ENCODE peak calls at places on chromosomes 4 and X, in seven cellular contexts. One of them, this sample, is unnamed.

GRCh38 chr4:2878346-2878745 is 34.7 kb downstream of the ADD1 start:
- DNase-seq in left kidney: no peak
- DNase-seq in HEK293T: no peak
- DNase-seq in GM20000: no peak
- DNase-seq in vagina: no peak
- DNase-seq in HFFc6: no peak
- DNase-seq in astrocyte of the spinal cord: no peak
- DNase-seq in this sample: no peak

GRCh38 chr4:124939908-124940307 is 227.4 kb upstream of the ANKRD50 start:
- DNase-seq in left kidney: no peak
- DNase-seq in HEK293T: no peak
- DNase-seq in GM20000: no peak
- DNase-seq in vagina: no peak
- DNase-seq in HFFc6: no peak
- DNase-seq in astrocyte of the spinal cord: no peak
- DNase-seq in this sample: no peak

GRCh38 chr4:1294891-1295290 is 5.2 kb downstream of the MAEA start:
- DNase-seq in left kidney: no peak
- DNase-seq in HEK293T: no peak
- DNase-seq in GM20000: peak; percentile 16
- DNase-seq in vagina: no peak
- DNase-seq in HFFc6: no peak
- DNase-seq in astrocyte of the spinal cord: no peak
- DNase-seq in this sample: no peak

GRCh38 chr4:27094785-27095184 is 234.1 kb downstream of the STIM2 start:
- DNase-seq in left kidney: no peak
- DNase-seq in HEK293T: no peak
- DNase-seq in GM20000: no peak
- DNase-seq in vagina: no peak
- DNase-seq in HFFc6: no peak
- DNase-seq in astrocyte of the spinal cord: no peak
- DNase-seq in this sample: no peak

GRCh38 chrX:72269671-72270251 is 7.3 kb downstream of the RPS4X start:
- DNase-seq in left kidney: no peak
- DNase-seq in HEK293T: no peak
- DNase-seq in GM20000: no peak
- DNase-seq in vagina: no peak
- DNase-seq in HFFc6: peak; percentile 67
- DNase-seq in astrocyte of the spinal cord: peak; percentile 79
- DNase-seq in this sample: no peak

GRCh38 chr4:74173321-74173720 is 15.4 kb downstream of the MTHFD2L start:
- DNase-seq in left kidney: no peak
- DNase-seq in HEK293T: no peak
- DNase-seq in GM20000: no peak
- DNase-seq in vagina: no peak
- DNase-seq in HFFc6: no peak
- DNase-seq in astrocyte of the spinal cord: no peak
- DNase-seq in this sample: no peak

GRCh38 chr4:106806158-106806797 is 229.8 kb downstream of the DKK2 start:
- DNase-seq in left kidney: no peak
- DNase-seq in HEK293T: no peak
- DNase-seq in GM20000: no peak
- DNase-seq in vagina: no peak
- DNase-seq in HFFc6: peak; percentile 16
- DNase-seq in astrocyte of the spinal cord: no peak
- DNase-seq in this sample: no peak

GRCh38 chrX:135436456-135436855 is 14.7 kb downstream of the SMIM10L2A start:
- DNase-seq in left kidney: no peak
- DNase-seq in HEK293T: no peak
- DNase-seq in GM20000: no peak
- DNase-seq in vagina: no peak
- DNase-seq in HFFc6: no peak
- DNase-seq in astrocyte of the spinal cord: no peak
- DNase-seq in this sample: no peak

GRCh38 chr4:96016615-96017299 is 176.9 kb downstream of the PDHA2 start:
- DNase-seq in left kidney: no peak
- DNase-seq in HEK293T: no peak
- DNase-seq in GM20000: peak; percentile 4
- DNase-seq in vagina: no peak
- DNase-seq in HFFc6: no peak
- DNase-seq in astrocyte of the spinal cord: peak; percentile 55
- DNase-seq in this sample: no peak

GRCh38 chr4:151359576-151359975 is 34.2 kb upstream of the SH3D19 start:
- DNase-seq in left kidney: peak; percentile 2
- DNase-seq in HEK293T: no peak
- DNase-seq in GM20000: no peak
- DNase-seq in vagina: no peak
- DNase-seq in HFFc6: no peak
- DNase-seq in astrocyte of the spinal cord: no peak
- DNase-seq in this sample: no peak

GRCh38 chr4:185254434-185254833 is 45.0 kb downstream of the SNX25 start:
- DNase-seq in left kidney: no peak
- DNase-seq in HEK293T: no peak
- DNase-seq in GM20000: no peak
- DNase-seq in vagina: no peak
- DNase-seq in HFFc6: no peak
- DNase-seq in astrocyte of the spinal cord: peak; percentile 72
- DNase-seq in this sample: no peak

This sample was measured in NCI-H2107.